ENCODE peak calls at places on chromosomes 5 and 9, in ten cellular contexts. Q is breast epithelium, Y is mesendoderm, S is adipocyte, N is cardiac fibroblast, T is ascending aorta, X is psoas muscle, E is upper lobe of right lung, F is K562, P is HL-60. A is an unnamed sample.

GRCh38 chr5:14177651-14178050 is 34.5 kb downstream of the TRIO start:
- DNase-seq in F (no peak), S (no peak), T (no peak), Q (no peak), X (no peak), N (no peak), P (no peak), Y (no peak), E (no peak), A (peak; percentile 37)

GRCh38 chr9:76887003-76887821 is 18.7 kb downstream of the PRUNE2 start:
- DNase-seq in Y (no peak), N (no peak), X (no peak), E (no peak), T (no peak), S (peak; percentile 44), F (no peak), Q (no peak), P (no peak), A (peak; percentile 51)

GRCh38 chr5:167295686-167296015 is 995.8 kb upstream of the WWC1 start:
- DNase-seq in F (no peak), P (no peak), S (peak; percentile 40), N (peak; percentile 37), Y (no peak), X (no peak), Q (no peak), T (no peak), E (no peak), A (peak; percentile 8)

GRCh38 chr5:109411627-109412026 is 1.9 kb upstream of the PJA2 start:
- DNase-seq in S (peak; percentile 88), T (no peak), F (peak; percentile 25), P (no peak), Q (no peak), X (no peak), Y (no peak), E (no peak), N (peak; percentile 91), A (peak; percentile 90)

GRCh38 chr9:131670247-131670681 is 69.6 kb downstream of the RAPGEF1 start:
- DNase-seq in F (no peak), Q (no peak), T (peak; percentile 84), N (no peak), Y (no peak), X (peak; percentile 69), P (no peak), S (no peak), E (peak; percentile 85), A (no peak)

GRCh38 chr5:90558344-90559192 is at the start of gene ADGRV1:
- DNase-seq in N (peak; percentile 61), Q (peak; percentile 76), Y (peak; percentile 100), E (peak; percentile 95), X (peak; percentile 55), F (peak; percentile 80), T (no peak), P (no peak), S (no peak), A (peak; percentile 23)

GRCh38 chr5:76007904-76008303 is 75.3 kb upstream of the SV2C start:
- DNase-seq in S (no peak), Y (no peak), N (no peak), P (no peak), Q (no peak), X (no peak), T (no peak), E (no peak), F (no peak), A (no peak)

GRCh38 chr9:38338359-38339014 is 54.0 kb upstream of the ALDH1B1 start:
- DNase-seq in X (no peak), F (no peak), S (no peak), N (no peak), Y (no peak), T (peak; percentile 22), Q (no peak), E (no peak), P (no peak), A (no peak)

GRCh38 chr9:109907400-109907799 is 127.4 kb downstream of the PALM2AKAP2 start:
- DNase-seq in N (peak; percentile 81), P (no peak), E (no peak), F (no peak), T (no peak), Q (no peak), X (no peak), S (no peak), Y (no peak), A (no peak)

GRCh38 chr5:135399838-135400542 is 959 bp upstream of the MACROH2A1 start:
- DNase-seq in N (no peak), X (peak; percentile 34), Y (peak; percentile 80), T (no peak), Q (no peak), P (no peak), F (no peak), E (no peak), S (no peak), A (no peak)

GRCh38 chr9:128429505-128430086 is 8.9 kb downstream of the CERCAM start:
- DNase-seq in E (no peak), S (no peak), F (no peak), P (no peak), N (no peak), Q (no peak), T (no peak), Y (no peak), X (no peak), A (no peak)

GRCh38 chr9:134059661-134060395 is 8.0 kb downstream of the BRD3 start:
- DNase-seq in E (peak; percentile 69), F (no peak), P (peak; percentile 60), Q (no peak), S (no peak), T (peak; percentile 71), Y (no peak), X (no peak), N (no peak), A (no peak)

GRCh38 chr5:4479381-4479780 is 660.7 kb upstream of the ADAMTS16 start:
- DNase-seq in X (no peak), Y (peak; percentile 4), Q (no peak), E (no peak), F (no peak), S (no peak), T (no peak), N (no peak), P (no peak), A (no peak)

DNA sequence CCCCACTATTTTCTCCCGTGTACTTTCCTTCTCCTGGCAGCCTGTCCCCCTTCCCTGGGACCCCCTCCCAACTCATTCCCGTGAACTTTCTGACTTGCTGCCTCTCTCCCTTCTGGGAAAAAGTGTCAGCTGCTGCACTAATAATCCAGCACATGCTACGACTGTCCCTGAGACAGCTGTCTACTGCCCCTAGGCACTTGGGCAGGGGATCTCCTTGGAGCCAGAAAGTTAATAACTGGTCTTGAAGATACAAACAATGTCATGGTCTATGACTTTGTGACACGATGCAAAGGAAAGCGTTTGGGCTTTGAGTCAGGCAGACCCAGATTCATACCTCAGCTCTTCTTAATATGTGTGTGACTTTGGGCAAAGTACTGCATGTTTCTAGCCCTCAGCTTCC is 10.1 kb upstream of the RNF183 start:
- DNase-seq in S (no peak), Y (no peak), N (no peak), P (no peak), Q (no peak), X (no peak), E (no peak), F (no peak), T (no peak), A (no peak)
- H3K4me3 ChIP-seq in S (no peak overlapping the region), Y (no peak overlapping the region), N (no peak overlapping the region), P (no peak overlapping the region), Q (no peak overlapping the region), X (no peak overlapping the region), E (no peak overlapping the region), F (no peak overlapping the region), T (no peak overlapping the region), A (no peak overlapping the region)

GRCh38 chr5:147303251-147303650 is 68.4 kb downstream of the STK32A start:
- DNase-seq in E (no peak), T (peak; percentile 66), Y (no peak), Q (no peak), S (peak; percentile 6), P (no peak), X (no peak), F (no peak), N (no peak), A (peak; percentile 2)
- H3K4me3 ChIP-seq in E (no peak overlapping the region), T (no peak overlapping the region), Y (no peak overlapping the region), Q (no peak overlapping the region), S (no peak overlapping the region), P (no peak overlapping the region), X (no peak overlapping the region), F (no peak overlapping the region), N (no peak overlapping the region), A (no peak overlapping the region)

GRCh38 chr5:172113036-172113435 is 75.0 kb downstream of the STK10 start:
- DNase-seq in E (no peak), Q (no peak), T (no peak), N (no peak), F (no peak), Y (no peak), S (no peak), X (no peak), P (no peak), A (peak; percentile 43)

GRCh38 chr5:172110260-172110815 is 77.7 kb downstream of the STK10 start:
- DNase-seq in S (no peak), N (peak; percentile 50), Y (no peak), X (no peak), T (no peak), Q (no peak), P (no peak), E (no peak), F (no peak), A (no peak)

GRCh38 chr5:172109749-172110148 is 78.3 kb downstream of the STK10 start:
- DNase-seq in Y (no peak), X (no peak), S (no peak), F (no peak), P (no peak), N (no peak), Q (no peak), T (no peak), E (no peak), A (no peak)

GRCh38 chr5:172107606-172108005 is 80.4 kb downstream of the STK10 start:
- DNase-seq in X (no peak), F (no peak), P (no peak), S (peak; percentile 88), T (no peak), Q (no peak), N (peak; percentile 87), E (no peak), Y (peak; percentile 63), A (peak; percentile 91)

GRCh38 chr5:172110921-172111873 is 76.8 kb downstream of the STK10 start:
- DNase-seq in N (peak; percentile 55), X (peak; percentile 62), T (no peak), Y (no peak), Q (no peak), F (peak; percentile 38), P (peak; percentile 96), E (peak; percentile 75), S (peak; percentile 78), A (peak; percentile 81)
- H3K4me3 ChIP-seq in N (peak overlapping the region; percentile 18), X (peak overlapping the region; percentile 25), T (peak overlapping the region; percentile 44), Y (no peak overlapping the region), Q (peak overlapping the region; percentile 51), F (no peak overlapping the region), P (peak overlapping the region; percentile 1), E (peak overlapping the region; percentile 19), S (peak overlapping the region; percentile 49), A (peak overlapping the region; percentile 33)

GRCh38 chr9:468766-469496 is 254.3 kb downstream of the DOCK8 start:
- DNase-seq in E (no peak), Y (no peak), X (no peak), Q (no peak), S (no peak), P (no peak), T (no peak), F (no peak), N (peak; percentile 59), A (no peak)
- H3K4me3 ChIP-seq in E (peak overlapping the region; percentile 59), Y (no peak overlapping the region), X (peak overlapping the region; percentile 71), Q (peak overlapping the region; percentile 57), S (peak overlapping the region; percentile 83), P (peak overlapping the region; percentile 63), T (peak overlapping the region; percentile 77), F (no peak overlapping the region), N (no peak overlapping the region), A (peak overlapping the region; percentile 9)

A was measured in AG10803.